ENCODE peak calls at places on chromosomes 11 and 22, in four cellular contexts. U, O, H and A are unnamed samples.

GRCh38 chr11:123195182-123196059 is at the start of gene CLMP:
- DNase-seq in U (peak; percentile 33), O (no peak), H (peak; percentile 91), A (no peak)

GRCh38 chr11:6319001-6319878 is 1.1 kb downstream of the CAVIN3 start:
- DNase-seq in U (no peak), O (no peak), H (peak; percentile 16), A (no peak)

GRCh38 chr22:43263645-43264514 is 76.9 kb upstream of the TTLL12 start:
- DNase-seq in U (peak; percentile 77), O (no peak), H (peak; percentile 66), A (peak; percentile 74)

GRCh38 chr11:6387811-6388599 is 2.3 kb upstream of the SMPD1 start:
- DNase-seq in U (no peak), O (no peak), H (no peak), A (no peak)

GRCh38 chr11:130469181-130469580 is 20.7 kb downstream of the ADAMTS15 start:
- DNase-seq in U (no peak), O (no peak), H (no peak), A (no peak)

GRCh38 chr11:47324520-47324919 is 28.0 kb downstream of the MYBPC3 start:
- DNase-seq in U (no peak), O (no peak), H (no peak), A (no peak)

GRCh38 chr22:45996241-45997076 is 19.5 kb upstream of the WNT7B start:
- DNase-seq in U (no peak), O (no peak), H (no peak), A (no peak)

GRCh38 chr22:42962295-42963230 is 52.4 kb downstream of the PACSIN2 start:
- DNase-seq in U (no peak), O (no peak), H (no peak), A (no peak)

GRCh38 chr11:68051191-68052136 is 12.6 kb downstream of the TCIRG1 start:
- DNase-seq in U (no peak), O (no peak), H (peak; percentile 27), A (no peak)

GRCh38 chr22:32796865-32797573 is 4.5 kb upstream of the TIMP3 start:
- DNase-seq in U (peak; percentile 66), O (no peak), H (peak; percentile 76), A (peak; percentile 43)

GRCh38 chr11:18368236-18368635 is 26.1 kb upstream of the LDHA start:
- DNase-seq in U (no peak), O (no peak), H (no peak), A (no peak)

GRCh38 chr11:116162541-116163230 is 610.1 kb downstream of the BUD13 start:
- DNase-seq in U (no peak), O (no peak), H (no peak), A (no peak)

GRCh38 chr22:40036591-40037225 is 42.0 kb downstream of the FAM83F start:
- DNase-seq in U (peak; percentile 54), O (peak; percentile 58), H (peak; percentile 70), A (peak; percentile 66)

GRCh38 chr11:131099746-131100145 is 183.5 kb upstream of the SNX19 start:
- DNase-seq in U (no peak), O (no peak), H (no peak), A (no peak)

GRCh38 chr11:106286881-106287504 is 209.5 kb downstream of the AASDHPPT start:
- DNase-seq in U (no peak), O (no peak), H (no peak), A (no peak)

GRCh38 chr11:86115542-86116385 is 46.9 kb upstream of the PICALM start:
- DNase-seq in U (no peak), O (no peak), H (no peak), A (no peak)

GRCh38 chr11:33724644-33725035 is 11.6 kb downstream of the CD59 start:
- DNase-seq in U (no peak), O (no peak), H (no peak), A (no peak)

GRCh38 chr11:9160166-9160565 is 68.8 kb upstream of the SCUBE2 start:
- DNase-seq in U (no peak), O (no peak), H (no peak), A (no peak)

GRCh38 chr11:116175707-116176106 is 597.1 kb downstream of the BUD13 start:
- DNase-seq in U (no peak), O (no peak), H (no peak), A (no peak)

GRCh38 chr11:124900464-124900863 is 2.8 kb upstream of the ROBO4 start:
- DNase-seq in U (no peak), O (no peak), H (peak; percentile 5), A (no peak)

GRCh38 chr11:66183581-66184048 is 84.8 kb upstream of the RAB1B start:
- DNase-seq in U (no peak), O (no peak), H (no peak), A (no peak)

GRCh38 chr11:93054881-93055280 is 85.4 kb downstream of the MTNR1B start:
- DNase-seq in U (no peak), O (no peak), H (no peak), A (no peak)

GRCh38 chr11:115965754-115966504 is 461.7 kb upstream of the CADM1 start:
- DNase-seq in U (no peak), O (no peak), H (peak; percentile 61), A (no peak)

GRCh38 chr22:37604875-37605274 is 3.8 kb upstream of the GGA1 start:
- DNase-seq in U (no peak), O (no peak), H (no peak), A (no peak)

GRCh38 chr11:16402654-16403447 is 46.5 kb upstream of the SOX6 start:
- DNase-seq in U (no peak), O (peak; percentile 46), H (no peak), A (no peak)
- TF ChIP-seq POLR2AphosphoS5 in U (no peak), O (peak; percentile 64), H (no peak), A (no peak)

DNA sequence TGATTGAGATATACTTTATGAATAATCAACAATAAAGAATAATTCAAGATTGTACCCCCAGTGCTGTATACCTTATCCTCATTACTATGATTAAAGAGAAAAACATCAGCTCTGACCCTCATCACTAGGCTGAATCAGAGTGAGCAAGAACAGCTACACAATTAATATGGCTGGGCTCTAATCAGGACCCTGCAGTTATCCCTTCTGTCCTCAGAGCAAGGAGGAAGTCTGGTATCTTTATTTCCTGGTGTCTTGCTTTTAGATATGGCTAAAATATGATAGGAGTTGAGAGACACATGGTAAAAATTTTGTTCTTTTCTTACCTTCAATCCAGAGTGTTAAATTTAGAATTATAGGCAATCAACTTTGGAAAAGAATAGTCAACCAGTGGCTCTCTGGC is 28.6 kb upstream of the GAB2 start:
- DNase-seq in U (no peak), O (no peak), H (peak; percentile 23), A (no peak)
- TF ChIP-seq TAF1 in U (no peak), O (no peak), H (no peak), A (no peak)

DNA sequence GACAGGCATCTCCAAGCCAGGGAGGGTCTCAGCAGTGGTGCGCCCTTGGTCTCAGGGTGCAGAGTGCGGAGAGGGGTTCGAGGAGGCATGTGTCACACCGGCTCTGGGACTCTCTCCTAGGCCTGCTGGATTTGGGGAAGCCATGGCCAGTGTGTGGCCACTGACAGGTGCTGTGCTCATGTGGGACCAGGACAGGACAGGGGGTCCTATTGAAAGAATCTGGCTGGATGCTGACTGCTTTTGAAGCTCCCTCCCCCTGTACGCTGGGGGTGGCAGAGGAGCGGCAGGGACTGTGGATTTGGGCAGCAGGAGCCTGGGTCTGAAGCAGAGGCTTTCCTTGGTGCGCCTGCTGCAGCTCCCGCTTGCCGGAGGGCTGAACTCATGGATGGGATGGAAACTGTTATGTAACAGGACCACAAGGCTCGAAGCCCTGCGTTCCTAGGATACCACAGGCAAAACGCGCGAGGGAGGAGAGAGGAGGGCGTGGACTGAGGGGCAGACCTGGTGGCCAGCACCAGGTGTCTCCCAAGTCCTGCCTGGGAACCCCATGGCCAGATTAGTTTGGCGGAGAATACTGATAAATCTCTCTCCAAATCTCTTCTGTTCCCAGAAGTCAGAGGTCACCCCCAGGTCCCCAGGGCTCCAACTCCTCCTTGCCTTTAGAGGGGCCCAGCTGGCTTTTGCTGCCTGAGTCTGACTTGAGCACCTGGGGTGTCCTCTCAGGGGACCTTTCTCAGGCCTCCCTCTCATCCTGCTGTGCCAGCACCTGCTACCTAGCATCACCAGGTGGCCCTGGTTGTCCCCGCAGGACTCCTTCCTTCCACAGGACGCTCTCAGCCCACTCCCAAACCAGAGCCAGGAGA is 13.8 kb upstream of the TEF start:
- DNase-seq in U (no peak), O (no peak), H (no peak), A (no peak)
- TF ChIP-seq POLR2AphosphoS5 in U (no peak), O (no peak), H (no peak), A (no peak)

DNA sequence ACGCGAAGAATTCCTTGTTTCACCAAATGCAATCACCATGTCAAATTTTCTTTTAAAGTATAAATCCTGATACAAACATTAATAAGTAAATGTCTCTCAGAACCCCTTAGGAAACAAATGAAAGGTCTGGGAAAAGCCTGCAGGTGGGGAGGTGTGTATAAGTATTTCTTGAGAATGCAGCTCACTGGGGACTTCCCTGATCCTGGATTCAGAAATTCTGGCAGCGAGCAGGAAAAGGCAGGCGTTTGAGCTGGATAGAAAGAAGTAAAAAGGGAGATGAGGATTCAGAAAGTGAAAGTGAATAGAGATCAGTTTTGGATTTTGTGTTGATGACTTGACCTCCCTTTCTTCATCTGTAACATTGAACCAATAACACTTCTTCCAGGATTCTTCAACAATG is 68.3 kb upstream of the CTSC start:
- DNase-seq in U (no peak), O (no peak), H (no peak), A (no peak)
- TF ChIP-seq TAF1 in U (no peak), O (no peak), H (no peak), A (no peak)

GRCh38 chr11:61447601-61448551 is 18.0 kb downstream of the SDHAF2 start:
- DNase-seq in U (no peak), O (no peak), H (no peak), A (no peak)
- TF ChIP-seq POLR2AphosphoS5 in U (peak; percentile 44), O (no peak), H (no peak), A (no peak)

GRCh38 chr11:36376888-36377758 is 81.0 kb downstream of the PRR5L start:
- DNase-seq in U (no peak), O (peak; percentile 56), H (peak; percentile 79), A (peak; percentile 36)
- TF ChIP-seq TAF1 in U (no peak), O (peak; percentile 51), H (no peak), A (no peak)

GRCh38 chr22:36369922-36370781 is 17.6 kb downstream of the MYH9 start:
- DNase-seq in U (no peak), O (no peak), H (no peak), A (no peak)
- TF ChIP-seq POLR2AphosphoS5 in U (peak; percentile 44), O (no peak), H (no peak), A (no peak)

DNA sequence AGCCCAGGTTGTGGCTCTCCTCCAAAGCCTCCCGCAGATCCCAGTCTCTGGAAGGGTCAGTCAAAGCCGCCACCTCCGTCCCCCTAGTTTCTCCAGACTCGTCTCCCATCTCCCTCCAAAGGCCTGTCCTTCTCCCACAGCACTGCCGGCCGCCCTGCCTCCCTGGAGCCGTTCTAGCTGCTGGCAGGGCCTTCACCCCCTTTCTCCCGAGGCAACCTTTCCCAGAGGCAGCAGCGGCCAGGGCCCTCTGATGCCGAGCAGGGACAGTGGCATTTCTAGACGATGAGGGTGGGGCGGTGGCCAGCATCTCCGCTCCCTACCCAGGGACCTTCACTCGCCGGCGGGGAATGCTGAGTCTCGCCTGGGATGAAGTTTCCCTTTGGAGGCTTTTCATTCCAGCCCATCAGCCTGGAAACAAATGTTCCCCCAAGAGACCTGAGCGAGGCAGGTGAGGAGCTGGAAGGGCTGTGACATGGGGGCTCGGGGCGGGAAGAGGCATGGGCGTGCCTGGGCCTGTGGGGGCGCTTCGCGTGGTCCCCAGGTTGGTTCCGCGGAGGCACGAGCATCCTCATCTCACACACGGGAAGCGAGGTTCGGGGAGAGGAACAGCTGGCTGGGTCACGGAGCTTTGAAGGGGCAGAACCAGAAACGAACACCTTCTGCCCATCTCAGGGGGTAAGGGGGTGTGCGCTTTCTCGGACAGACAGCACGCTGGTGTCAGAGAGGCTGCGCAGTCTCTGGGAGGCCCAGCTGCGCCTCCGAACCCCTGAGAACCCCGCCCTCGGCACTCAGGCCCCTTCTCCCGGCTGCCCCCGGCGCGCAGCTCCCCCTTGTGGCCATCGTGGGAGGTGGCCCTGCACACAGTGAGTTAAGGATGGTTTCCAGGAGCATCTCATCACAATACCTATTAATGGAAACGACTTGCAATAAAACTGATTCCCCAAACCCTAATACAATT is 18.1 kb upstream of the KLHL35 start:
- DNase-seq in U (peak; percentile 53), O (no peak), H (peak; percentile 68), A (peak; percentile 52)
- TF ChIP-seq TAF1 in U (no peak), O (no peak), H (no peak), A (no peak)